ENCODE peak calls at places on chromosomes 2 and 18, in four cellular contexts. One of them, this sample, is unnamed.

GRCh38 chr18:160831-161570 is 2.6 kb downstream of the USP14 start:
- DNase-seq in GM23338: no peak
- DNase-seq in neural crest cell: no peak
- DNase-seq in T-cell: no peak
- DNase-seq in this sample: no peak

GRCh38 chr18:13096232-13096631 is 105.1 kb downstream of the CEP192 start:
- DNase-seq in T-cell: no peak
- DNase-seq in neural crest cell: no peak
- DNase-seq in GM23338: no peak
- DNase-seq in this sample: no peak

GRCh38 chr18:25164837-25165791 is 186.9 kb downstream of the ZNF521 start:
- DNase-seq in neural crest cell: no peak
- DNase-seq in GM23338: no peak
- DNase-seq in T-cell: no peak
- DNase-seq in this sample: peak; percentile 29

GRCh38 chr2:173214213-173214612 is 138.6 kb downstream of the MAP3K20 start:
- DNase-seq in GM23338: no peak
- DNase-seq in neural crest cell: no peak
- DNase-seq in T-cell: no peak
- DNase-seq in this sample: no peak

GRCh38 chr2:15826273-15826717 is 114.1 kb upstream of the MYCN start:
- DNase-seq in GM23338: peak; percentile 63
- DNase-seq in neural crest cell: no peak
- DNase-seq in T-cell: no peak
- DNase-seq in this sample: no peak

GRCh38 chr2:75592028-75592427 is 31.3 kb upstream of the EVA1A start:
- DNase-seq in neural crest cell: no peak
- DNase-seq in GM23338: no peak
- DNase-seq in T-cell: no peak
- DNase-seq in this sample: no peak

GRCh38 chr2:231928481-231928880 is 2.3 kb upstream of the NPPC start:
- DNase-seq in neural crest cell: no peak
- DNase-seq in T-cell: no peak
- DNase-seq in GM23338: peak; percentile 47
- DNase-seq in this sample: no peak

GRCh38 chr2:74499940-74500577 is 656 bp upstream of the LBX2 start:
- DNase-seq in GM23338: peak; percentile 25
- DNase-seq in T-cell: no peak
- DNase-seq in neural crest cell: no peak
- DNase-seq in this sample: no peak

GRCh38 chr18:30465131-30465530 is 577.4 kb downstream of the DSC3 start:
- DNase-seq in T-cell: no peak
- DNase-seq in neural crest cell: no peak
- DNase-seq in GM23338: no peak
- DNase-seq in this sample: no peak

GRCh38 chr2:133655565-133656113 is 87.4 kb upstream of the NCKAP5 start:
- DNase-seq in T-cell: no peak
- DNase-seq in GM23338: no peak
- DNase-seq in neural crest cell: no peak
- DNase-seq in this sample: no peak

GRCh38 chr2:239876241-239876947 is 148.7 kb downstream of the NDUFA10 start:
- DNase-seq in neural crest cell: no peak
- DNase-seq in GM23338: no peak
- DNase-seq in T-cell: no peak
- DNase-seq in this sample: no peak

GRCh38 chr2:29783696-29784095 is 137.7 kb downstream of the ALK start:
- DNase-seq in neural crest cell: no peak
- DNase-seq in T-cell: no peak
- DNase-seq in GM23338: no peak
- DNase-seq in this sample: no peak

GRCh38 chr2:181988154-181988924 is 2.7 kb downstream of the PPP1R1C start:
- DNase-seq in T-cell: no peak
- DNase-seq in neural crest cell: no peak
- DNase-seq in GM23338: no peak
- DNase-seq in this sample: no peak

GRCh38 chr2:163625632-163626031 is 110.2 kb downstream of the FIGN start:
- DNase-seq in neural crest cell: no peak
- DNase-seq in T-cell: no peak
- DNase-seq in GM23338: no peak
- DNase-seq in this sample: no peak

GRCh38 chr2:180143633-180144032 is 136.5 kb upstream of the CWC22 start:
- DNase-seq in GM23338: no peak
- DNase-seq in neural crest cell: no peak
- DNase-seq in T-cell: no peak
- DNase-seq in this sample: no peak

GRCh38 chr2:74290066-74290465 is 53.1 kb downstream of the SLC4A5 start:
- DNase-seq in T-cell: no peak
- DNase-seq in neural crest cell: no peak
- DNase-seq in GM23338: no peak
- DNase-seq in this sample: no peak

GRCh38 chr18:28647961-28648360 is 471.0 kb upstream of the CDH2 start:
- DNase-seq in neural crest cell: no peak
- DNase-seq in GM23338: no peak
- DNase-seq in T-cell: no peak
- DNase-seq in this sample: no peak

GRCh38 chr18:21896732-21897336 is 156.2 kb downstream of the MIB1 start:
- DNase-seq in neural crest cell: no peak
- DNase-seq in GM23338: peak; percentile 37
- DNase-seq in T-cell: no peak
- DNase-seq in this sample: no peak

GRCh38 chr2:170339753-170340692 is 162.1 kb downstream of the MYO3B start:
- DNase-seq in neural crest cell: no peak
- DNase-seq in GM23338: peak; percentile 48
- DNase-seq in T-cell: no peak
- DNase-seq in this sample: no peak

GRCh38 chr18:54931152-54931551 is 28.1 kb downstream of the CCDC68 start:
- DNase-seq in GM23338: no peak
- DNase-seq in neural crest cell: no peak
- DNase-seq in T-cell: no peak
- DNase-seq in this sample: no peak

GRCh38 chr2:179180242-179180641 is 84.4 kb downstream of the SESTD1 start:
- DNase-seq in GM23338: peak; percentile 59
- DNase-seq in T-cell: no peak
- DNase-seq in neural crest cell: no peak
- DNase-seq in this sample: no peak

GRCh38 chr2:113083311-113083710 is 15.5 kb downstream of the IL1F10 start:
- DNase-seq in T-cell: no peak
- DNase-seq in GM23338: no peak
- DNase-seq in neural crest cell: no peak
- DNase-seq in this sample: no peak

GRCh38 chr18:73793386-73793785 is 354.2 kb downstream of the FBXO15 start:
- DNase-seq in neural crest cell: no peak
- DNase-seq in T-cell: no peak
- DNase-seq in GM23338: no peak
- DNase-seq in this sample: no peak

GRCh38 chr2:96952016-96952750 is 34.2 kb downstream of the FAM178B start:
- DNase-seq in GM23338: no peak
- DNase-seq in neural crest cell: no peak
- DNase-seq in T-cell: no peak
- DNase-seq in this sample: no peak

GRCh38 chr2:176960736-176961135 is 251.9 kb upstream of the HNRNPA3 start:
- DNase-seq in GM23338: peak; percentile 7
- DNase-seq in neural crest cell: no peak
- DNase-seq in T-cell: no peak
- DNase-seq in this sample: no peak

GRCh38 chr2:24819442-24820174 is 26.4 kb downstream of the CENPO start:
- DNase-seq in GM23338: no peak
- DNase-seq in T-cell: no peak
- DNase-seq in neural crest cell: no peak
- DNase-seq in this sample: no peak

This sample was measured in GM19239.